ENCODE peak calls at places on chromosomes 7 and 10, in seven cellular contexts. L is naive thymus-derived CD8-positive, alpha-beta T cell; Q is bronchial epithelial cell; T is NCI-H345; D is islet precursor cell; C is heart right ventricle; B is transverse colon. J is an unnamed sample.

GRCh38 chr10:78058562-78058961 is 24.9 kb downstream of the RPS24 start:
- DNase-seq in B (no peak), Q (no peak), L (no peak), D (no peak), T (no peak), C (no peak), J (no peak)

GRCh38 chr10:12975266-12975665 is 26.2 kb downstream of the CCDC3 start:
- DNase-seq in Q (peak; percentile 68), L (no peak), B (no peak), D (no peak), C (no peak), T (peak; percentile 44), J (no peak)

GRCh38 chr10:92506336-92506735 is 67.6 kb downstream of the IDE start:
- DNase-seq in B (no peak), D (no peak), C (no peak), Q (no peak), L (no peak), T (no peak), J (no peak)

GRCh38 chr10:100004805-100005510 is 4.8 kb downstream of the DNMBP start:
- DNase-seq in C (no peak), L (no peak), T (no peak), B (no peak), D (no peak), Q (no peak), J (no peak)

GRCh38 chr10:74039561-74040145 is 41.7 kb downstream of the VCL start:
- DNase-seq in Q (no peak), L (no peak), B (peak; percentile 18), T (no peak), C (peak; percentile 62), D (no peak), J (no peak)

GRCh38 chr10:104259999-104260774 is 5.5 kb downstream of the GSTO1 start:
- DNase-seq in D (peak; percentile 70), B (no peak), L (no peak), Q (peak; percentile 38), T (no peak), C (peak; percentile 38), J (no peak)

GRCh38 chr7:112207106-112207592 is 654 bp downstream of the ZNF277 start:
- DNase-seq in Q (no peak), B (no peak), C (no peak), T (no peak), D (no peak), L (peak; percentile 5), J (no peak)

GRCh38 chr7:141752634-141753033 is 11.3 kb upstream of the TAS2R3 start:
- DNase-seq in T (no peak), C (no peak), B (no peak), Q (no peak), D (no peak), L (no peak), J (no peak)

GRCh38 chr7:28362812-28363211 is 49.5 kb upstream of the CREB5 start:
- DNase-seq in T (no peak), D (no peak), L (no peak), C (no peak), Q (peak; percentile 13), B (no peak), J (no peak)